ENCODE peak calls at places on chromosomes 2 and 18, in ten cellular contexts. M is A549, A is Peyer's patch, J is body of pancreas, W is right lobe of liver, B is ovary, Z is tibial nerve, X is heart left ventricle, L is upper lobe of left lung, T is H1. I is an unnamed sample.

GRCh38 chr2:235690082-235690808 is 196.4 kb downstream of the AGAP1 start:
- DNase-seq in L (no peak), T (no peak), M (no peak), X (peak), W (no peak), Z (no peak), B (no peak), A (no peak), J (no peak), I (no peak)

GRCh38 chr2:236945431-236946016 is 140.2 kb upstream of the COPS8 start:
- DNase-seq in B (no peak), X (no peak), J (no peak), A (no peak), L (no peak), M (no peak), T (peak), W (no peak), Z (no peak), I (no peak)

GRCh38 chr2:219086215-219086614 is 25.5 kb upstream of the IHH start:
- DNase-seq in J (no peak), L (no peak), M (no peak), T (no peak), B (no peak), W (no peak), Z (no peak), A (no peak), X (no peak), I (no peak)

GRCh38 chr2:222421626-222422025 is 2.7 kb upstream of the SGPP2 start:
- DNase-seq in M (no peak), A (no peak), T (no peak), Z (no peak), X (no peak), J (no peak), W (no peak), L (no peak), B (no peak), I (no peak)

GRCh38 chr2:126771094-126771493 is 115.1 kb downstream of the GYPC start:
- DNase-seq in J (no peak), X (no peak), B (no peak), L (no peak), Z (no peak), M (no peak), A (no peak), W (no peak), T (no peak), I (no peak)

GRCh38 chr2:3628241-3628679 is 29.7 kb upstream of the ALLC start:
- DNase-seq in W (no peak), A (no peak), L (no peak), M (no peak), Z (no peak), X (peak), B (peak), J (peak), T (peak), I (no peak)

GRCh38 chr2:196331816-196332215 is 160.4 kb upstream of the STK17B start:
- DNase-seq in W (no peak), T (no peak), A (no peak), B (no peak), M (no peak), L (no peak), Z (no peak), X (no peak), J (no peak), I (no peak)

GRCh38 chr2:189409647-189410046 is 31.6 kb upstream of the WDR75 start:
- DNase-seq in A (no peak), L (no peak), M (no peak), X (no peak), W (no peak), Z (no peak), J (no peak), B (no peak), T (no peak), I (no peak)

GRCh38 chr18:63844254-63844653 is 43.3 kb upstream of the SERPINB2 start:
- DNase-seq in J (no peak), A (no peak), X (no peak), B (no peak), M (peak), Z (no peak), T (no peak), W (no peak), L (no peak), I (no peak)

GRCh38 chr2:96264086-96264485 is 1.7 kb downstream of the TMEM127 start:
- DNase-seq in A (no peak), B (no peak), X (no peak), T (no peak), J (no peak), W (no peak), L (no peak), M (no peak), Z (no peak), I (no peak)

GRCh38 chr2:118417417-118418125 is 329.3 kb downstream of the INSIG2 start:
- DNase-seq in J (no peak), A (no peak), M (no peak), T (no peak), W (no peak), B (no peak), X (no peak), L (no peak), Z (no peak), I (no peak)

GRCh38 chr2:203720011-203720410 is 13.6 kb downstream of the CD28 start:
- DNase-seq in W (no peak), L (no peak), T (no peak), M (no peak), J (no peak), A (no peak), B (no peak), X (no peak), Z (no peak), I (no peak)

GRCh38 chr2:241217320-241218031 is 29.0 kb downstream of the ANO7 start:
- DNase-seq in L (peak), Z (peak), W (peak), M (peak), A (peak), T (peak), B (peak), X (peak), J (peak), I (no peak)
- TF ChIP-seq POLR2A in L (no peak), Z (no peak), W (no peak), M (peak), A (no peak), T (no peak), B (peak), X (no peak), J (peak), I (no peak)

GRCh38 chr2:210171309-210172218 is at the start of gene KANSL1L:
- DNase-seq in T (peak), M (peak), J (peak), B (peak), X (peak), W (peak), A (peak), Z (peak), L (peak), I (peak)
- TF ChIP-seq POLR2A in T (peak), M (peak), J (peak), B (peak), X (peak), W (peak), A (peak), Z (peak), L (no peak), I (no peak)

GRCh38 chr2:11677146-11678055 is 7.4 kb upstream of the NTSR2 start:
- DNase-seq in T (peak), A (no peak), L (no peak), X (no peak), B (peak), M (no peak), Z (no peak), W (no peak), J (no peak), I (no peak)

GRCh38 chr2:11674983-11675382 is 5.0 kb upstream of the NTSR2 start:
- DNase-seq in A (no peak), M (no peak), X (no peak), B (no peak), J (no peak), T (no peak), W (no peak), Z (no peak), L (no peak), I (no peak)

GRCh38 chr2:11678306-11678960 is 8.4 kb upstream of the NTSR2 start:
- DNase-seq in Z (no peak), M (no peak), L (no peak), J (no peak), A (no peak), T (no peak), X (no peak), B (peak), W (no peak), I (no peak)

GRCh38 chr2:11676640-11677039 is 6.6 kb upstream of the NTSR2 start:
- DNase-seq in L (no peak), B (no peak), J (no peak), X (no peak), M (peak), W (no peak), Z (no peak), T (no peak), A (no peak), I (no peak)

DNA sequence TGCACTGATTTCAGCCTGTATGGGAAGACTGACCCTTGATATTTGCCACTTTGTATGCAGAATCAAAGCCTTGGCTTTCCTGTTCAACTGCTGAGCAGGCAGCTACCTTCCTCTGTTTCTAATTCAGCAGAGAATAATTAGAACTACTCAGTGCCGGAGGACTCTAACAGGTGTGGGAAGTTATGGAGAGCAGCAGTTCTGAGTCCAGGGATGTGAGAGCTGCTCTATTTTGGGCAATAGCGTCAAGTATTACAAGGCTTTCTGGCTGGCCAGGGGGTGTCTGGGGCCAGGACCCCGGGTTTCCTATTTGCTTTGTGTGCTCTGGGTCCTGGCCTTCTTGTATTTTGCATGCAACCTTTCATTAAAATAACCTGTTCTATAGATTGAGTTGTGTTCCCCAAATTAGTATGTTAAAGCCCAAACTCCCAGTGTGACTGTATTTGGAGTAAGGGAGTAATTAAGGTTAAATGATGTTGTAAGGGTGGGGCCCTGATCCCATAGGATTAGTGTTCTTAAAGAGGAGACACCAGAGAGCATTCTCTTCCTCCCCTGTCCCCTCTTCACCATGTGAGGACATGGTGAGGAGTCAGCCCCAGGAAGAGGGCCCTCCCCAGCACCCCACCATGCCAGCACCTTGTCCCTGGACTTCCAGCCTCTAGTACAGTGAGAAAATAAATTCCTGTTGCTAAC is 5.6 kb upstream of the NTSR2 start:
- DNase-seq in X (no peak), A (no peak), M (no peak), T (no peak), Z (no peak), L (no peak), W (no peak), J (no peak), B (no peak), I (no peak)
- TF ChIP-seq POLR2A in X (no peak), A (no peak), M (no peak), T (no peak), Z (no peak), L (no peak), W (no peak), J (no peak), B (no peak), I (no peak)

GRCh38 chr2:176246324-176246723 is 22.9 kb upstream of the MTX2 start:
- DNase-seq in T (no peak), Z (no peak), J (no peak), X (no peak), B (no peak), L (no peak), W (no peak), M (no peak), A (no peak), I (no peak)
- TF ChIP-seq POLR2A in T (no peak), Z (no peak), J (no peak), X (no peak), B (no peak), L (no peak), W (no peak), M (no peak), A (no peak), I (no peak)

DNA sequence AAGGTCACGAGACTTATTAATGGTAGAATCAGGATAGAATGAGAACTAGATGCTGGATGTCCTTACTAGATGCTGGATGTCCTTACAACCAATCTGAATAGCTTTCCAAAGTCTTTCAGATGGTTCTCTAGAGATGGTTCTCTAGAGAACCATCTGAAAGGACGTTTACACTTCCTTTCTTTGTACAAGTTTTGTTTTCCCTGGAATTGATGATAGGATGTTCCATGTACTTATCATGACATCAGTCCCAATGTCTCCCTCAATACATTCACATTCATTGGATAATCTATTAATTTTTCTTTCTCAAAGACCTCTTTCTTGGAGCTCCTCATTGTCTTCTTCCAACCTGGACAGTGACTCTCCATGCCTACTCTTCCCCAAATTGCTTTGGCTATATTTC is 28.2 kb upstream of the RUFY4 start:
- DNase-seq in L (no peak), X (no peak), J (no peak), T (no peak), Z (no peak), A (no peak), M (no peak), B (no peak), W (no peak), I (no peak)
- TF ChIP-seq POLR2A in L (no peak), X (no peak), J (no peak), T (no peak), Z (no peak), A (no peak), M (no peak), B (no peak), W (no peak), I (no peak)

DNA sequence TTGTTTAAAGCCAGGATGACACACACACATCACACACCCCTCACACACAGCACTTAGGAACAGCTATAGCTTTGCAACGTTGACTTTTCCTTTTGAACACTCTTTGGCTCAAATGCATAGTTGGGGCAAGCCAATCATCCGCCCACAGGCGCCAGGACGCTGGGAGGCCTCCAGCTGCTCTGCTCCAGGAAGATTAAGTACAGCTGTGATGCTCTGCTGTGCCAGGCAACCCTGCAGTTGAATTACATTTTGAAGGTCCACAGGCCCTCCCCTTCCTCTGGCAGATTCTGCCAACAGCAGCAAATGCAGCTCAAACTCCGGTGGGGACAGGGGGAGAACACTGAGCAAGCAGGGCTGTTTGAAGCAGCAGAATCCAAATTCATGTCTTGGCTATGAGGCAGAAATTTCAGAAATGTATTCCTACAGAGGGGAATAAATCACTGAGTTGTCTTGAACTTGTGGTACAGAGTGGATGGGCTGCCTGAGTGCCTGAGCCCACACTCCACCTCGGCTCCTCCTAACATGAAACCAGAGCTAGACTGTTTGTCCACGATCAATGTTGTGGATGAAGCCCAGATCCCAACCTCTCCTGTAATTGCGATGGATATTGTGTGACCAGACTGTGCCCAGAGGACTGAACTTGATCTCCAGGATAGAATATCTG is 86.5 kb upstream of the PPP1CB start:
- DNase-seq in X (peak), J (peak), B (peak), L (peak), T (no peak), A (no peak), Z (no peak), M (no peak), W (peak), I (no peak)
- TF ChIP-seq POLR2A in X (no peak), J (no peak), B (no peak), L (no peak), T (no peak), A (no peak), Z (no peak), M (no peak), W (no peak), I (no peak)

GRCh38 chr2:150937030-150937429 is 324.6 kb downstream of the RBM43 start:
- DNase-seq in M (no peak), B (no peak), L (no peak), J (no peak), X (no peak), W (no peak), Z (no peak), A (no peak), T (no peak), I (no peak)
- TF ChIP-seq POLR2A in M (no peak), B (no peak), L (no peak), J (no peak), X (no peak), W (no peak), Z (no peak), A (no peak), T (no peak), I (no peak)

GRCh38 chr2:230793573-230794359 is 71.0 kb upstream of the ITM2C start:
- DNase-seq in Z (peak), M (peak), X (peak), L (peak), J (no peak), W (no peak), T (no peak), B (peak), A (peak), I (peak)
- TF ChIP-seq POLR2A in Z (no peak), M (no peak), X (no peak), L (no peak), J (no peak), W (no peak), T (no peak), B (no peak), A (no peak), I (no peak)

GRCh38 chr2:65340898-65341681 is 91.3 kb downstream of the SPRED2 start:
- DNase-seq in A (no peak), T (no peak), W (no peak), B (no peak), J (no peak), M (peak), X (no peak), L (no peak), Z (no peak), I (no peak)
- TF ChIP-seq POLR2A in A (no peak), T (no peak), W (no peak), B (no peak), J (no peak), M (no peak), X (no peak), L (no peak), Z (no peak), I (no peak)